ENCODE peak calls at places on chromosomes 16 and 17, in five cellular contexts. O is fibroblast of villous mesenchyme, J is spleen, L is cardiac fibroblast, F is thyroid gland. P is an unnamed sample.

GRCh38 chr17:5741810-5742209 is 157.5 kb upstream of the NLRP1 start:
- DNase-seq in O (no peak), J (no peak), L (no peak), F (no peak), P (no peak)

GRCh38 chr17:43641416-43641815 is 20.3 kb downstream of the MEOX1 start:
- DNase-seq in O (no peak), J (no peak), L (peak), F (no peak), P (no peak)

GRCh38 chr17:68909066-68909465 is 46.1 kb downstream of the ABCA8 start:
- DNase-seq in O (peak), J (no peak), L (peak), F (peak), P (no peak)

GRCh38 chr16:57042157-57043111 is 49.9 kb upstream of the CPNE2 start:
- DNase-seq in O (no peak), J (peak), L (no peak), F (no peak), P (no peak)

GRCh38 chr16:46830902-46831647 is at the start of gene C16orf87:
- DNase-seq in O (peak), J (peak), L (peak), F (peak), P (peak)

GRCh38 chr17:3929764-3930163 is 13.5 kb upstream of the P2RX1 start:
- DNase-seq in O (no peak), J (no peak), L (no peak), F (no peak), P (no peak)

GRCh38 chr16:969508-970378 is 1.0 kb downstream of the LMF1 start:
- DNase-seq in O (peak), J (no peak), L (peak), F (peak), P (no peak)

GRCh38 chr16:6804461-6804860 is 528.2 kb upstream of the RBFOX1 start:
- DNase-seq in O (no peak), J (no peak), L (no peak), F (no peak), P (no peak)

GRCh38 chr17:386145-386876 is 33.7 kb upstream of the RPH3AL start:
- DNase-seq in O (no peak), J (peak), L (peak), F (peak), P (no peak)

GRCh38 chr16:75764154-75764768 is 38.0 kb upstream of the CPHXL start:
- DNase-seq in O (peak), J (no peak), L (peak), F (peak), P (no peak)

GRCh38 chr17:6386041-6386630 is 48.8 kb downstream of the AIPL1 start:
- DNase-seq in O (no peak), J (no peak), L (no peak), F (no peak), P (no peak)

GRCh38 chr17:9389116-9389515 is 186.5 kb downstream of the STX8 start:
- DNase-seq in O (peak), J (no peak), L (peak), F (no peak), P (no peak)

GRCh38 chr16:58219432-58219831 is 21.5 kb upstream of the CSNK2A2 start:
- DNase-seq in O (no peak), J (no peak), L (no peak), F (no peak), P (no peak)

DNA sequence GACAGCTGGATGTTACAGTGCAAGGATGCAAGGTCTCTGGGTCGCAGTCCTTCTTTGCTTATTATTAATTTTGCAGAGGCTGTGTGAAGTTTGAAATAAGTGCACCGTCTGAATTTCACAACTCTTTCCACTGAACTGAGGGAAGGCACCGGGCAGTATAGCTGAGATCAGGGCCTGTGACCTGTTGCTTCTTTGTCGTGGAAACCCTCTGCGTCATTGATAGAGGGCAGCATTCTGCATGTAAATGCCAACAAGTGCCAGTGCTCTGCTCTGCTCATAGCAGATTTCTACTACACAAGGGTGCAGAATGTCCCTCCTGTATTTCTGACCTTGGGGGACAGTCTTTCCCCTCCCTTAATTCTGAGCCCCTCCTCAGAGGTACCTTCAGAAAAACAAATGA is 26.0 kb downstream of the CD300LF start:
- DNase-seq in O (no peak), J (peak), L (no peak), F (no peak), P (no peak)
- TF ChIP-seq CTCF in O (no peak), J (no peak), L (no peak), F (no peak), P (no peak)

GRCh38 chr17:19647697-19648474 is 665 bp upstream of the ALDH3A2 start:
- DNase-seq in O (peak), J (peak), L (peak), F (peak), P (peak)

GRCh38 chr17:19651461-19652238 is 3.1 kb downstream of the ALDH3A2 start:
- DNase-seq in O (no peak), J (no peak), L (peak), F (no peak), P (no peak)

GRCh38 chr17:19646788-19647696 is 1.5 kb upstream of the ALDH3A2 start:
- DNase-seq in O (peak), J (no peak), L (peak), F (peak), P (no peak)

GRCh38 chr17:19650826-19651225 is 2.3 kb downstream of the ALDH3A2 start:
- DNase-seq in O (no peak), J (no peak), L (no peak), F (no peak), P (no peak)

GRCh38 chr17:19648475-19649406 is at the start of gene ALDH3A2:
- DNase-seq in O (peak), J (peak), L (peak), F (peak), P (peak)
- TF ChIP-seq CTCF in O (no peak), J (peak), L (peak), F (peak), P (peak)

DNA sequence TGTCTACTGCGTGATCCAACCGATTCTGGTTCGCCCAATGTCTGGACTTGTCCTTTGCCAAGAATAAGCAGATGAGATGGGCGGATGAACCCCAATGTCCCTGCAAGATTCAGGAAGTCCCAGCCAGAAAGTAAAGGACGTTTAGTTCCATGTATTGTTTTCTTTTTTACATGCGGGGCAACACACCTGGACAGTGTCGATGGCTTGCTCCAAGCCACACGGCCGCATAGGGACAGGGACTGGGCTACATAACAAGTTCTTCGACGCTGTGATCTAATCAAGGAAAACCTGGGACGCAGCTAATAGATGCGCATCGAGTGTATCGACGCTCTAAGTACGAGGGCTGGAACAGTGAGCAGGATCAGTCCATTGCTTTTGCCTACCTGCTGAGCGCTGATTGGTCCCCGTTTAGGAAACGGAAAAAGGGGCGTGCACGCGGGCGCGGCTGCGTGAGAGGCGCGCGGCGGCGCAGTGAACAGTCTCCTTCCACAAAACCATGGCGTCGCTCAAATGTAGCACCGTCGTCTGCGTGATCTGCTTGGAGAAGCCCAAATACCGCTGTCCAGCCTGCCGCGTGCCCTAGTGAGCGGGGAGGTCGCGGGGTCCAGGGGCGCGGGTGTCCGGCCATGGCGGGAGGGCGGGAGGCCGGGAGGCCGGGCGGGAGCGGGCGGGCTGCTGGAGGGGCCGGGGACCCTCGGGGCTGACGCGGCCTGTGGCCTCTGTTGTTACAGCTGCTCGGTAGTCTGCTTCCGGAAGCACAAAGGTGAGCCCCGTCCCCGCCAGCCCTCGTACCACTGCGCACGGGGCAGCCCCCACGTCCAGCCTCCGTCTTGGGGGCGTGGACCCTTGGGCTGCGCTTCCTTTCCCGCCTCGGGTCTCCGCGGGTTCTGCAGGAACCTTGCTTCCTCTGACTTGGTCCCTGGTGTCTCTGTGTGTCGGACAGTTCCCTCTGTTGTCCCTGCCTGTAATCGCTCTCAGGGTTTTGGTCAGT is at the start of gene ZNHIT3:
- DNase-seq in O (peak), J (peak), L (peak), F (peak), P (peak)
- TF ChIP-seq CTCF in O (no peak), J (no peak), L (no peak), F (no peak), P (no peak)

GRCh38 chr16:84062734-84063640 is 20.4 kb upstream of the SLC38A8 start:
- DNase-seq in O (peak), J (peak), L (peak), F (peak), P (no peak)

GRCh38 chr16:84067640-84068039 is 25.0 kb upstream of the SLC38A8 start:
- DNase-seq in O (no peak), J (no peak), L (no peak), F (no peak), P (no peak)

GRCh38 chr16:84063972-84064371 is 21.4 kb upstream of the SLC38A8 start:
- DNase-seq in O (no peak), J (no peak), L (no peak), F (no peak), P (no peak)

GRCh38 chr16:84068041-84068440 is 25.4 kb upstream of the SLC38A8 start:
- DNase-seq in O (no peak), J (no peak), L (no peak), F (no peak), P (no peak)

GRCh38 chr16:84065536-84066132 is 23.0 kb upstream of the SLC38A8 start:
- DNase-seq in O (peak), J (peak), L (peak), F (peak), P (no peak)
- TF ChIP-seq CTCF in O (peak), J (peak), L (peak), F (peak), P (peak)

DNA sequence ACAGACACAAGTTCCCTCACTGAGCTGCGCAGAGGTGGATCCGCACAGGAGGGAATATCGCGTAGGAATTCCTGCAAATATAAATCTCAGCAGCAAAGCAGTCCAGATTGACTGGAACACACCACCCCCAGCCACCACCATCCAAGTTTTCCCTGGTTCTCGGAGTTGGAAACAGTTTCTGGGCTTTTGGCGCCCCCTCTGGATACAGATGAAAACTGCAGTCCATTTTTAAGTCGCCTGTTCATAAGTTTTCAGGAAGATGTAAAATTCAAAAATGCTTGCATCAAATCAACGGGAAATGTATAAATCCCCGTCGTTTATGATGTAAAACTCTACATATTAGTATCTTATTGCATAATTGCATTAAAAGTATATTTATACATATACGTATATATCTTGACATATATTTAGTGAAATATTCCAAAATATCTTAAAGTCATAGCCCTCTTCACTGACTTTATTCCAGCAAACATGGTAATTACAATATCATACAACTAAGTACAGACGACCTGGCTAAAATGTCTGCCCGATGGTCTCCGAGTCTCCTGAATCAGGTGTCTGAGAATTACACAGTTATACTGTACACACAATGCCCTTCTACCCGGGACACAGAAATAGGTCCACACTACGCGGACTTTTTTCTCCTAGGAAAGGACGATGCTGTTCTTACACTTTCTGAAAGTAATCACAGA is 2.1 kb upstream of the SOX9 start:
- DNase-seq in O (peak), J (no peak), L (peak), F (peak), P (no peak)
- TF ChIP-seq CTCF in O (peak), J (peak), L (peak), F (peak), P (peak)

GRCh38 chr17:49707246-49707607 is 537 bp downstream of the SLC35B1 start:
- DNase-seq in O (peak), J (peak), L (peak), F (no peak), P (no peak)
- TF ChIP-seq CTCF in O (no peak), J (no peak), L (peak), F (no peak), P (no peak)

DNA sequence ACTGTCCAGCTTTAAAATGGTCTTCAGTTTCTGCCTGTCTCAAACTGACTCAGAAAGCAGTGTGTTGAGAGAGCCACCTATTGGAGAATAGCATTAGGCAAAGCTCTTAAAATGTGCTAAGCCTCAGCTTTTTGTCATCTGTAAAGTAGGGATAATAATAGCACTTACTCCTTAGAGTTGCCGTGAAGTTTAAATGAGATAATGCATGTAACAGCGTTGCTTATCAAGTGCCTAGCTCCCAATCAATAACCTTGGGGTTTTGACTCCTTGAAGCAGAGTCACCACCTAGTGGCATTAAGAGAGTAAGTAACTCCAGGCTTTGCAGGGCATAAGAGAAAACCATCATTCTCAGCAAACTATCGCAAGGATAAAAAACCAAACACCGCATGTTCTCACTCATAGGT is 163.3 kb downstream of the HS3ST2 start:
- DNase-seq in O (peak), J (no peak), L (no peak), F (no peak), P (no peak)
- TF ChIP-seq CTCF in O (peak), J (no peak), L (peak), F (peak), P (peak)

GRCh38 chr17:14487068-14487467 is 186.2 kb downstream of the HS3ST3B1 start:
- DNase-seq in O (no peak), J (no peak), L (no peak), F (no peak), P (no peak)
- TF ChIP-seq CTCF in O (no peak), J (no peak), L (no peak), F (no peak), P (no peak)